ENCODE peak calls at places on chromosomes 11 and 22, in six cellular contexts. Q, F, C, X, T and N are unnamed samples.

GRCh38 chr11:29527391-29527936 is 489.4 kb downstream of the KCNA4 start:
- DNase-seq in Q (no peak), F (peak; percentile 65), C (peak; percentile 37), X (no peak), T (peak; percentile 51), N (peak; percentile 17)

GRCh38 chr11:133115099-133115498 is 417.2 kb downstream of the OPCML start:
- DNase-seq in Q (peak; percentile 12), F (no peak), C (no peak), X (no peak), T (no peak), N (no peak)

GRCh38 chr11:58927393-58928081 is 11.8 kb upstream of the GLYATL1 start:
- DNase-seq in Q (no peak), F (peak; percentile 29), C (peak; percentile 6), X (no peak), T (no peak), N (peak; percentile 41)

GRCh38 chr22:45948081-45948648 is 28.8 kb downstream of the WNT7B start:
- DNase-seq in Q (no peak), F (no peak), C (no peak), X (no peak), T (no peak), N (peak; percentile 88)

GRCh38 chr11:66906077-66906929 is 49.4 kb downstream of the LRFN4 start:
- DNase-seq in Q (no peak), F (no peak), C (no peak), X (no peak), T (no peak), N (no peak)

GRCh38 chr11:118705111-118705741 is 25.8 kb upstream of the TREH start:
- DNase-seq in Q (no peak), F (peak; percentile 32), C (peak; percentile 13), X (no peak), T (peak; percentile 15), N (no peak)

GRCh38 chr22:19121631-19122142 is 525 bp downstream of the DGCR2 start:
- DNase-seq in Q (peak; percentile 59), F (peak; percentile 52), C (no peak), X (no peak), T (peak; percentile 33), N (peak; percentile 19)

GRCh38 chr11:70016666-70017347 is 61.3 kb upstream of the ANO1 start:
- DNase-seq in Q (no peak), F (no peak), C (peak; percentile 94), X (no peak), T (no peak), N (no peak)

GRCh38 chr11:5285703-5286102 is 16.0 kb upstream of the HBE1 start:
- DNase-seq in Q (no peak), F (no peak), C (no peak), X (no peak), T (no peak), N (no peak)

GRCh38 chr22:39309881-39310714 is 9.3 kb downstream of the RPL3 start:
- DNase-seq in Q (no peak), F (peak; percentile 40), C (peak; percentile 30), X (no peak), T (peak; percentile 89), N (no peak)

GRCh38 chr11:36748856-36749255 is 150.8 kb upstream of the RAG2 start:
- DNase-seq in Q (no peak), F (no peak), C (no peak), X (no peak), T (no peak), N (no peak)